ENCODE peak calls at places on chromosome 3, in eight cellular contexts. H is CD8-positive, alpha-beta T cell; B is PC-3; F is body of pancreas; A is stomach; D is breast epithelium; I is A673; O is aorta. N is an unnamed sample.
A peak's percentile ranks its signal among the peaks of the same experiment; 100 is the strongest.

GRCh38 chr3:134352031-134352671 is 22.1 kb downstream of the AMOTL2 start:
- DNase-seq in I (no peak), H (no peak), B (peak; percentile 57), F (peak; percentile 83), D (no peak), O (peak; percentile 28), A (no peak), N (peak; percentile 99)

GRCh38 chr3:182920515-182921084 is 59.7 kb downstream of the DCUN1D1 start:
- DNase-seq in A (no peak), O (peak; percentile 47), B (peak; percentile 12), I (peak; percentile 49), D (no peak), H (no peak), F (no peak), N (no peak)

GRCh38 chr3:74883690-74884089 is 269.2 kb upstream of the CNTN3 start:
- DNase-seq in F (no peak), D (no peak), H (no peak), I (peak; percentile 10), O (no peak), A (no peak), B (no peak), N (no peak)

GRCh38 chr3:39289107-39289506 is 9.3 kb upstream of the CX3CR1 start:
- DNase-seq in F (no peak), I (no peak), O (no peak), A (no peak), B (no peak), H (no peak), D (no peak), N (no peak)

GRCh38 chr3:157427906-157428305 is 8.7 kb upstream of the PTX3 start:
- DNase-seq in I (no peak), B (no peak), F (no peak), D (no peak), H (no peak), A (no peak), O (no peak), N (no peak)

GRCh38 chr3:105387122-105387751 is 20.5 kb downstream of the ALCAM start:
- DNase-seq in I (no peak), H (no peak), D (no peak), B (peak; percentile 92), A (no peak), F (no peak), O (no peak), N (no peak)

GRCh38 chr3:117252208-117252607 is 542.6 kb downstream of the TUSC7 start:
- DNase-seq in H (no peak), F (no peak), A (no peak), O (no peak), I (no peak), B (peak; percentile 55), D (no peak), N (peak; percentile 39)

GRCh38 chr3:148723591-148723990 is 25.9 kb downstream of the AGTR1 start:
- DNase-seq in F (no peak), A (no peak), H (no peak), I (no peak), B (peak; percentile 29), O (no peak), D (no peak), N (no peak)

GRCh38 chr3:48157215-48157840 is 30.9 kb downstream of the CDC25A start:
- DNase-seq in A (no peak), I (no peak), F (no peak), H (no peak), D (no peak), O (no peak), B (peak; percentile 87), N (peak; percentile 77)

GRCh38 chr3:14608298-14608697 is 43.3 kb upstream of the CCDC174 start:
- DNase-seq in O (no peak), H (no peak), A (no peak), I (no peak), F (no peak), B (peak; percentile 17), D (no peak), N (no peak)

GRCh38 chr3:172550347-172550943 is 27.2 kb upstream of the TNFSF10 start:
- DNase-seq in H (no peak), D (no peak), I (peak; percentile 21), F (no peak), B (peak; percentile 80), A (no peak), O (no peak), N (peak; percentile 88)

GRCh38 chr3:159866201-159866746 is 122.4 kb upstream of the IL12A start:
- DNase-seq in I (no peak), O (no peak), F (no peak), H (no peak), A (no peak), B (no peak), D (no peak), N (no peak)

GRCh38 chr3:183122257-183122932 is 23.1 kb upstream of the MCCC1 start:
- DNase-seq in H (no peak), I (peak; percentile 69), D (no peak), F (peak; percentile 50), O (no peak), B (peak; percentile 86), A (no peak), N (peak; percentile 51)

GRCh38 chr3:95797081-95797480 is 1017.3 kb upstream of the EPHA6 start:
- DNase-seq in F (no peak), A (no peak), O (no peak), I (no peak), D (no peak), H (no peak), B (no peak), N (no peak)

GRCh38 chr3:188627652-188628051 is 473.7 kb downstream of the LPP start:
- DNase-seq in A (no peak), F (no peak), I (no peak), O (no peak), B (peak; percentile 91), H (no peak), D (no peak), N (no peak)

GRCh38 chr3:136266468-136266867 is 16.3 kb downstream of the PCCB start:
- DNase-seq in H (no peak), B (peak; percentile 74), O (no peak), D (no peak), I (no peak), F (no peak), A (no peak), N (peak; percentile 66)

GRCh38 chr3:51389423-51390183 is 1.5 kb upstream of the RBM15B start:
- DNase-seq in H (no peak), A (peak; percentile 64), B (peak; percentile 34), D (no peak), O (no peak), F (peak; percentile 60), I (peak; percentile 58), N (peak; percentile 12)

GRCh38 chr3:42122261-42123011 is 31.3 kb downstream of the TRAK1 start:
- DNase-seq in I (no peak), A (no peak), F (no peak), D (no peak), O (no peak), B (no peak), H (no peak), N (peak; percentile 39)
- H3K4me1 ChIP-seq in I (peaks cover 15% of the 10 kb centered on the region), A (peaks cover 43% of the 10 kb centered on the region), F (peaks cover 27% of the 10 kb centered on the region), D (peaks cover 32% of the 10 kb centered on the region), O (no peaks in the 10 kb centered on the region), B (peaks cover 31% of the 10 kb centered on the region), H (no peaks in the 10 kb centered on the region), N (peaks cover 28% of the 10 kb centered on the region)

GRCh38 chr3:190192087-190192486 is 71.4 kb upstream of the P3H2 start:
- DNase-seq in O (no peak), F (no peak), I (no peak), H (no peak), A (no peak), B (peak; percentile 15), D (no peak), N (no peak)

GRCh38 chr3:190194506-190194905 is 73.8 kb upstream of the P3H2 start:
- DNase-seq in F (no peak), O (no peak), H (no peak), B (no peak), D (no peak), I (no peak), A (no peak), N (no peak)

GRCh38 chr3:190192807-190193206 is 72.1 kb upstream of the P3H2 start:
- DNase-seq in F (no peak), B (peak; percentile 38), D (no peak), A (no peak), O (no peak), H (no peak), I (no peak), N (no peak)

GRCh38 chr3:190193210-190193609 is 72.5 kb upstream of the P3H2 start:
- DNase-seq in H (no peak), I (no peak), B (no peak), F (no peak), O (no peak), A (no peak), D (no peak), N (no peak)

DNA sequence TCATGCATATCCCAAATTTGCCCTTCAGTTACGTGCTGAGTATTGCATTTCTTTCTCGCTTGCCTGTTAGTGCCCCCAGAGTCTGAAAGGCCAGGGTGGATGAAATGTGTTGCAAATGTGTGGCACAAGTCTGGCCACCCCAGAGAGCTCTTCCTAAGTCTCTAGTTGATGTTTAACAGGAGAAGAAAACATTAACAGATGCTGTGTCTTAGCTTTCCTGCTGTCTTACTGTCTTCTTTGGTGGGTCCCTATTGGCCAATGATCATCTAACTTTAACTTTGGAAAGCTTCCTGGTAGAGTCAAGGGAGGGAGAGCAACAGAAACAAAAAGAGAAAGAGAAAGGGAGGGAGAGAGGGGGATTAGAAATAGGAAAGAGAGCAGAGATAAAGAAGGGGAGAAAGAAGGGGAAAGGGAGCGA is 76.7 kb upstream of the P3H2 start:
- DNase-seq in D (no peak), B (no peak), I (peak; percentile 48), F (no peak), A (no peak), H (no peak), O (no peak), N (no peak)
- H3K27me3 ChIP-seq in D (no peaks in the 10 kb centered on the region), B (no peaks in the 10 kb centered on the region), I (no peaks in the 10 kb centered on the region), F (no peaks in the 10 kb centered on the region), A (no peaks in the 10 kb centered on the region), H (no peaks in the 10 kb centered on the region), O (no peaks in the 10 kb centered on the region), N (no peaks in the 10 kb centered on the region)

GRCh38 chr3:4821331-4821730 is 157.9 kb upstream of the BHLHE40 start:
- DNase-seq in H (no peak), A (no peak), B (peak; percentile 49), F (no peak), D (no peak), I (no peak), O (no peak), N (peak; percentile 47)

GRCh38 chr3:4821975-4822374 is 157.3 kb upstream of the BHLHE40 start:
- DNase-seq in A (peak; percentile 43), I (no peak), F (peak; percentile 32), D (no peak), H (peak; percentile 84), O (peak; percentile 52), B (no peak), N (no peak)

GRCh38 chr3:4819294-4819693 is 159.9 kb upstream of the BHLHE40 start:
- DNase-seq in I (no peak), A (no peak), F (no peak), O (no peak), D (no peak), B (peak; percentile 37), H (no peak), N (no peak)

GRCh38 chr3:4819761-4820160 is 159.5 kb upstream of the BHLHE40 start:
- DNase-seq in D (no peak), F (no peak), I (no peak), H (no peak), O (no peak), A (no peak), B (no peak), N (no peak)

GRCh38 chr3:4820296-4821121 is 158.7 kb upstream of the BHLHE40 start:
- DNase-seq in B (no peak), O (no peak), I (no peak), A (no peak), D (no peak), F (no peak), H (no peak), N (no peak)
- H3K27ac ChIP-seq in B (no peak overlapping the region), O (no peak overlapping the region), I (no peak overlapping the region), A (peak overlapping the region; percentile 34), D (no peak overlapping the region), F (no peak overlapping the region), H (no peak overlapping the region), N (no peak overlapping the region)

GRCh38 chr3:123429362-123430125 is 19.3 kb downstream of the ADCY5 start:
- DNase-seq in D (no peak), O (no peak), I (no peak), B (no peak), H (no peak), A (no peak), F (no peak), N (no peak)
- H3K4me1 ChIP-seq in D (no peaks in the 10 kb centered on the region), O (peaks cover 3% of the 10 kb centered on the region), I (no peaks in the 10 kb centered on the region), B (no peaks in the 10 kb centered on the region), H (no peaks in the 10 kb centered on the region), A (no peaks in the 10 kb centered on the region), F (peaks cover 57% of the 10 kb centered on the region), N (no peaks in the 10 kb centered on the region)